ENCODE peak calls at places on chromosomes 4 and X, in ten cellular contexts. D, P, S, N, M, Y, L, V, E and X are unnamed samples.

GRCh38 chrX:149715468-149715867 is 3.6 kb downstream of the MAGEA11 start:
- DNase-seq in P (no peak), N (no peak), L (no peak), M (no peak), D (no peak), Y (no peak), E (no peak), V (no peak), S (no peak), X (no peak)

GRCh38 chrX:41827886-41828285 is 95.5 kb downstream of the CASK start:
- DNase-seq in E (no peak), P (no peak), Y (no peak), L (peak), N (peak), M (peak), D (no peak), S (no peak), V (no peak), X (no peak)

GRCh38 chr4:69642961-69643360 is 3.5 kb upstream of the UGT2A2 start:
- DNase-seq in P (no peak), N (no peak), D (no peak), E (no peak), V (no peak), S (no peak), M (no peak), Y (no peak), L (no peak), X (no peak)

GRCh38 chr4:76748649-76749048 is 149.3 kb downstream of the SOWAHB start:
- DNase-seq in S (peak), Y (no peak), P (no peak), N (no peak), M (no peak), V (no peak), L (peak), E (no peak), D (peak), X (no peak)

GRCh38 chr4:60506061-60506460 is 694.1 kb upstream of the ADGRL3 start:
- DNase-seq in S (no peak), M (no peak), V (no peak), L (no peak), D (no peak), P (no peak), E (no peak), Y (no peak), N (no peak), X (no peak)

GRCh38 chr4:118762146-118762545 is 73.8 kb downstream of the SEC24D start:
- DNase-seq in L (no peak), V (no peak), N (no peak), E (no peak), M (no peak), D (no peak), Y (no peak), P (no peak), S (no peak), X (no peak)

GRCh38 chrX:72054776-72055495 is 76.8 kb downstream of the RTL5 start:
- DNase-seq in V (peak), E (no peak), Y (no peak), D (no peak), L (no peak), M (no peak), P (peak), S (no peak), N (no peak), X (no peak)

GRCh38 chr4:138507527-138507926 is 265.4 kb upstream of the SLC7A11 start:
- DNase-seq in Y (no peak), P (no peak), N (no peak), E (no peak), S (no peak), D (no peak), V (no peak), L (peak), M (peak), X (no peak)

GRCh38 chr4:43855283-43855682 is 593.3 kb downstream of the KCTD8 start:
- DNase-seq in M (no peak), P (no peak), Y (no peak), E (no peak), N (no peak), S (no peak), V (no peak), D (no peak), L (no peak), X (no peak)

GRCh38 chr4:134505511-134505910 is 303.9 kb upstream of the PABPC4L start:
- DNase-seq in D (no peak), N (no peak), Y (no peak), S (no peak), P (no peak), V (no peak), L (no peak), M (no peak), E (no peak), X (no peak)

GRCh38 chr4:65383589-65384305 is 286.5 kb downstream of the EPHA5 start:
- DNase-seq in N (no peak), Y (no peak), E (no peak), V (no peak), M (peak), S (no peak), D (no peak), L (no peak), P (no peak), X (no peak)

GRCh38 chr4:174853629-174854028 is 24.6 kb upstream of the GLRA3 start:
- DNase-seq in V (no peak), L (no peak), N (no peak), D (no peak), S (no peak), P (no peak), Y (no peak), M (no peak), E (no peak), X (no peak)

GRCh38 chr4:67122029-67122428 is 423.3 kb downstream of the CENPC start:
- DNase-seq in M (no peak), N (peak), L (no peak), S (no peak), D (peak), E (no peak), Y (no peak), P (no peak), V (no peak), X (no peak)